ENCODE peak calls at places on chromosomes 13 and 19, in seven cellular contexts. Q, C, K, M, T, W and H are unnamed samples.

GRCh38 chr19:33758541-33759013 is 38.1 kb upstream of the KCTD15 start:
- DNase-seq in Q (no peak), C (no peak), K (no peak), M (no peak), T (no peak), W (peak; percentile 15), H (no peak)

GRCh38 chr19:13036366-13036976 is 41.2 kb downstream of the NFIX start:
- DNase-seq in Q (peak; percentile 69), C (no peak), K (no peak), M (peak; percentile 50), T (no peak), W (peak; percentile 85), H (no peak)

GRCh38 chr13:49517461-49517860 is 21.7 kb downstream of the PHF11 start:
- DNase-seq in Q (no peak), C (no peak), K (no peak), M (no peak), T (no peak), W (no peak), H (no peak)

GRCh38 chr19:55460670-55461258 is 678 bp downstream of the ISOC2 start:
- DNase-seq in Q (peak; percentile 87), C (peak; percentile 73), K (no peak), M (peak; percentile 71), T (peak; percentile 82), W (peak; percentile 28), H (no peak)

GRCh38 chr13:95254341-95254740 is 46.9 kb downstream of the ABCC4 start:
- DNase-seq in Q (no peak), C (no peak), K (no peak), M (no peak), T (no peak), W (no peak), H (no peak)

GRCh38 chr19:8363803-8364771 is at the start of gene ANGPTL4:
- DNase-seq in Q (peak; percentile 62), C (no peak), K (peak; percentile 9), M (peak; percentile 50), T (peak; percentile 58), W (no peak), H (no peak)

GRCh38 chr13:75223981-75224742 is 257.8 kb downstream of the TBC1D4 start:
- DNase-seq in Q (no peak), C (no peak), K (no peak), M (no peak), T (no peak), W (no peak), H (no peak)

GRCh38 chr13:83881917-83882625 is at the start of gene SLITRK1:
- DNase-seq in Q (no peak), C (no peak), K (no peak), M (peak; percentile 60), T (peak; percentile 38), W (peak; percentile 7), H (peak; percentile 9)

GRCh38 chr13:108962652-108963051 is 333.2 kb downstream of the MYO16 start:
- DNase-seq in Q (no peak), C (no peak), K (no peak), M (no peak), T (no peak), W (no peak), H (no peak)